ENCODE peak calls at places on chromosome 21, in four cellular contexts. V is H54, P is GM18507, I is stromal cell of bone marrow. S is an unnamed sample.

GRCh38 chr21:42379425-42380215 is 13.3 kb upstream of the TFF1 start:
- DNase-seq in V (no peak), P (no peak), I (no peak), S (no peak)

GRCh38 chr21:32426592-32427051 is 14.1 kb downstream of the EVA1C start:
- DNase-seq in V (no peak), P (no peak), I (peak), S (no peak)

GRCh38 chr21:38955495-38955894 is 149.8 kb downstream of the ETS2 start:
- DNase-seq in V (peak), P (no peak), I (no peak), S (no peak)

GRCh38 chr21:44571844-44572782 is 1.4 kb upstream of the KRTAP10-4 start:
- DNase-seq in V (no peak), P (no peak), I (no peak), S (no peak)

GRCh38 chr21:22993822-22994574 is 1995.8 kb downstream of the NCAM2 start:
- DNase-seq in V (no peak), P (no peak), I (no peak), S (no peak)

GRCh38 chr21:35023396-35024070 is 25.6 kb downstream of the RUNX1 start:
- DNase-seq in V (no peak), P (no peak), I (no peak), S (no peak)

GRCh38 chr21:40053007-40053406 is 185.8 kb downstream of the PCP4 start:
- DNase-seq in V (no peak), P (no peak), I (no peak), S (no peak)

GRCh38 chr21:42648606-42649005 is 4.8 kb upstream of the PDE9A start:
- DNase-seq in V (no peak), P (no peak), I (no peak), S (no peak)

GRCh38 chr21:45778686-45779085 is 135.2 kb downstream of the PCBP3 start:
- DNase-seq in V (no peak), P (no peak), I (no peak), S (no peak)

GRCh38 chr21:31801551-31802234 is 69.8 kb upstream of the SCAF4 start:
- DNase-seq in V (no peak), P (no peak), I (no peak), S (no peak)

GRCh38 chr21:41805038-41805437 is 38.2 kb upstream of the RIPK4 start:
- DNase-seq in V (no peak), P (no peak), I (no peak), S (no peak)

GRCh38 chr21:37365657-37366487 is 701 bp upstream of the DYRK1A start:
- DNase-seq in V (peak), P (peak), I (peak), S (no peak)

GRCh38 chr21:41562101-41563000 is 54.4 kb upstream of the TMPRSS2 start:
- DNase-seq in V (peak), P (no peak), I (peak), S (no peak)

GRCh38 chr21:46322351-46323226 is 1.1 kb downstream of the C21orf58 start:
- DNase-seq in V (no peak), P (no peak), I (no peak), S (no peak)

GRCh38 chr21:45397381-45397780 is 7.6 kb upstream of the COL18A1 start:
- DNase-seq in V (no peak), P (no peak), I (no peak), S (no peak)

GRCh38 chr21:44013380-44014088 is 1.4 kb downstream of the TRAPPC10 start:
- DNase-seq in V (no peak), P (no peak), I (no peak), S (peak)

GRCh38 chr21:29192999-29193563 is 62.6 kb downstream of the MAP3K7CL start:
- DNase-seq in V (no peak), P (no peak), I (no peak), S (no peak)

GRCh38 chr21:33760641-33761103 is 118.4 kb downstream of the ITSN1 start:
- DNase-seq in V (no peak), P (no peak), I (no peak), S (no peak)

GRCh38 chr21:21165063-21165645 is 166.9 kb downstream of the NCAM2 start:
- DNase-seq in V (peak), P (no peak), I (peak), S (no peak)

GRCh38 chr21:41482321-41482720 is 25.6 kb downstream of the TMPRSS2 start:
- DNase-seq in V (no peak), P (no peak), I (peak), S (no peak)

GRCh38 chr21:28655471-28655870 is 337.2 kb downstream of the LTN1 start:
- DNase-seq in V (no peak), P (no peak), I (no peak), S (no peak)

GRCh38 chr21:34858559-34858958 is 189.8 kb downstream of the CLIC6 start:
- DNase-seq in V (no peak), P (no peak), I (no peak), S (no peak)

S was measured in activated gamma-delta T cell treated with anti-CD3 and anti-CD28 coated beads, Interleukin-2, amount 50 U/mL, for 16 hours.